ENCODE peak calls at places on chromosomes 2 and 18, in six cellular contexts. Y is GM23248; R is fibroblast of lung; E is epithelial cell of prostate; Q is PC-9; N is CD8-positive, alpha-beta T cell. B is an unnamed sample.

GRCh38 chr2:58992062-58992736 is 751.1 kb upstream of the FANCL start:
- DNase-seq in R (no peak), Q (no peak), Y (peak), E (no peak), N (no peak), B (no peak)

GRCh38 chr2:148998162-148998830 is 40.2 kb upstream of the LYPD6B start:
- DNase-seq in Y (no peak), Q (no peak), E (no peak), N (no peak), R (no peak), B (no peak)

GRCh38 chr18:3360211-3360610 is 89.8 kb upstream of the TGIF1 start:
- DNase-seq in R (no peak), E (no peak), Y (no peak), N (no peak), Q (no peak), B (peak)

GRCh38 chr2:216572582-216573578 is 60.3 kb upstream of the IGFBP2 start:
- DNase-seq in Q (no peak), R (peak), E (no peak), Y (peak), N (no peak), B (no peak)

GRCh38 chr2:189347540-189347939 is 93.7 kb upstream of the WDR75 start:
- DNase-seq in E (peak), Q (peak), R (peak), N (no peak), Y (peak), B (no peak)

GRCh38 chr18:3466051-3466450 is 16.1 kb downstream of the TGIF1 start:
- DNase-seq in Y (peak), R (peak), N (no peak), Q (no peak), E (no peak), B (no peak)

GRCh38 chr2:121567957-121568409 is 37.3 kb downstream of the RNU4ATAC start:
- DNase-seq in R (peak), Q (no peak), E (no peak), N (no peak), Y (peak), B (no peak)

GRCh38 chr18:58762781-58763171 is 91.5 kb downstream of the MALT1 start:
- DNase-seq in E (no peak), N (peak), R (no peak), Y (no peak), Q (no peak), B (no peak)

GRCh38 chr2:218852911-218853667 is 6.5 kb upstream of the WNT6 start:
- DNase-seq in R (peak), Q (peak), E (no peak), Y (peak), N (peak), B (peak)

GRCh38 chr2:64881037-64881492 is 108.1 kb upstream of the SLC1A4 start:
- DNase-seq in Y (no peak), E (no peak), N (no peak), Q (no peak), R (no peak), B (no peak)
- H3K27ac ChIP-seq in Y (no peak), E (no peak), N (no peak), Q (no peak), R (no peak), B (no peak)

DNA sequence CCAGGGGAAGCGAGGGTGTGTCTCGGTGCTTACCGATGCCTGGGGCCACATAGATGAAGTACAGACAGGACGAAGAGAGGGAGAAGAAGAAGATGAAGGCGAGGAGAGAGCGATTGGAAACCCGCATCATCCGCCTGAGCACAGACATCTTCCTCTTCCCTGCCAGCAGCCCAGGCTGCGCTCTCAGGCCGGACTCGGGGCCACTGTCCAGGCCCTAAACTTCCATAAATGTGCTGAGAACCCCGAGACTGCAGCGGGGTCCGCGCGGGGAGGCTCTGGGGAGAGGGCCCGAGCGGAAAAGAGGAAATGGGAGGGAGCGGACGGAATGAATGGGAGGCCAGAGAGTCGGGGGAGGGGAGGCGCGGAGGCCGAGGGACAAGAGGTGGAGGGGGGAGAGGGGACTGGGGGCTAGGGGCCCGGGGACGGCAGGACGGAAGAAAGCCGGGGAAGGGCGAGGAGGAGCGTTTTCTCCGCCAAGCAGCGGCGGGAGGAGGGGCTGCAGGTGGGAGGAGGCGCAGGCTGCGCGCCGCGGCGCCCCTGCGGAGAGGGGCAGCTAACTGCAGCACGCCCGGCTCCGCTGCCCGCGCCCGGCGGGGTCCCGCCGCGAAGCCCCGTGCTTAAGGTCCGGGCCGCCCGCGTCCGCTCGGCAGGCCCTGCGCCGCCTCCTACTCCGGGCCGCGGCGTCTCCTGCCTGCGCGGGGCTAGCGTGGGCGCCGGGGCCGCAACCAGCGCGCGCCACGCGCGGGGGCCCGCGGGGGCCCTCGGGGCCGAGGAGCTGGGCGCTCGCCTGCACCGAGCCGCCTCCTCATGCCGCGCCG is at the start of gene B4GALT6:
- DNase-seq in R (peak), N (no peak), E (no peak), Y (peak), Q (peak), B (no peak)
- H3K27ac ChIP-seq in R (no peak), N (no peak), E (peak), Y (no peak), Q (no peak), B (peak)

GRCh38 chr2:222751821-222752719 is 80.6 kb downstream of the MOGAT1 start:
- DNase-seq in Y (no peak), E (no peak), N (no peak), Q (no peak), R (no peak), B (no peak)

GRCh38 chr2:222751238-222751637 is 79.8 kb downstream of the MOGAT1 start:
- DNase-seq in N (no peak), Y (no peak), E (no peak), Q (no peak), R (no peak), B (no peak)

GRCh38 chr2:222752731-222753130 is 81.3 kb downstream of the MOGAT1 start:
- DNase-seq in R (no peak), N (no peak), Y (no peak), E (no peak), Q (no peak), B (no peak)

GRCh38 chr2:222754324-222754723 is 82.9 kb downstream of the MOGAT1 start:
- DNase-seq in Q (no peak), N (no peak), E (no peak), Y (no peak), R (no peak), B (no peak)

GRCh38 chr2:222753251-222753824 is 81.9 kb downstream of the MOGAT1 start:
- DNase-seq in Y (peak), R (peak), E (no peak), N (no peak), Q (no peak), B (no peak)
- H3K27ac ChIP-seq in Y (no peak), R (no peak), E (no peak), N (no peak), Q (no peak), B (no peak)

DNA sequence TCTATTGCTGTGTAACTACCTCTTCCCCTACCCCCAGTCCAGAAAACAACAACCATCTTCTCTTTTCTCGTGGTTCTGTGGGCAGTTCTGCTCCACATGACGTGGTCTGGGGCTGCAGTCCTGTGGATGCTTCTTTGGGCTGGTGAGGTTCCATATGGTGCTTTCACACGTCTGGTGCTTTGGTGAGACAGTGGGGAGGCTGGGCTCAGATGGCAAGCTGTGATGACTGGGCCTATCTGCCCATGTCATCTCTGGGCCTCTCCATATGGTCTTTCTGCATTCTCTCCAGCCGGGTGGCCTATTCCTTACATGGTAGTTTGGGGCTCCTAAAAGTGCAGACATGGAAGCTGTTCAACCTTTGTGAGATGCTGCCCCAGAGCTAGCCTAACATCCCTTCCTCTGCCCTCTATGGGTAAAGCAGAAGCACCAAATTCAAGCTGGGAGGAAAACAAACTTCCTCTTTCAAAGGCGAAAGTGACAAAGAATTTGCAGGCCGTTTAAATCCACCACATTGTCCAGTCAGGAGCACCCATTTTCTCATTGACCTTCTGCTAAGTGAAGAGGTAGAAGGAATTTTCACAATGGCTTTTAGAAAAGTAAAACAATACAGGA is 68.3 kb upstream of the IL1R1 start:
- DNase-seq in Y (no peak), N (no peak), R (no peak), Q (no peak), E (no peak), B (no peak)
- H3K27ac ChIP-seq in Y (no peak), N (no peak), R (no peak), Q (no peak), E (no peak), B (no peak)

DNA sequence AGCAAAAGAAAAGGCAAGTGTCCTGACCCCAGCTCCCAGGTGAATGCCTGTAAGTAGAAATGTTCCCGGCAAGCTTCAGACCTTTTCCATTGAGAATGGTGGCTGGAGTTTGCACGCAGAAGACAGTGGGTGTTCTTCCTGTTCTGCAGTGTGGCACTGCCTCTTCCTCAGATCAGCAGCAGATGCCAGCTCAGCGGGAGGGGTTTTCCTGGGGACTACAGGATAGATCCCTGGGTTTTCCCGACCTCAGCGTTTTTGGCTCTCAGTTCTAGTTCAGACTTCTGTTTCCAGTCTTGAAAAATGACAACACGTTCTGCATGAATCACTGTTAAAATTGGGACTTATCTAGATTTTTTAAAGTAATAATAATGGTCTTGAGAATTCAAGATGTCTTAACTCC is 39.2 kb downstream of the GRHL1 start:
- DNase-seq in Y (peak), N (no peak), R (no peak), Q (no peak), E (no peak), B (no peak)
- H3K27ac ChIP-seq in Y (peak), N (no peak), R (no peak), Q (no peak), E (no peak), B (no peak)

GRCh38 chr2:88680916-88681315 is 10.6 kb upstream of the RPIA start:
- DNase-seq in Q (no peak), Y (no peak), E (no peak), N (no peak), R (no peak), B (no peak)

GRCh38 chr2:88680266-88680902 is 11.1 kb upstream of the RPIA start:
- DNase-seq in R (no peak), E (no peak), N (no peak), Q (no peak), Y (no peak), B (no peak)

GRCh38 chr2:88684519-88684918 is 7.0 kb upstream of the RPIA start:
- DNase-seq in Y (no peak), N (no peak), R (no peak), Q (no peak), E (no peak), B (no peak)

GRCh38 chr2:88686320-88686719 is 5.2 kb upstream of the RPIA start:
- DNase-seq in Q (no peak), E (no peak), R (no peak), Y (no peak), N (no peak), B (no peak)

DNA sequence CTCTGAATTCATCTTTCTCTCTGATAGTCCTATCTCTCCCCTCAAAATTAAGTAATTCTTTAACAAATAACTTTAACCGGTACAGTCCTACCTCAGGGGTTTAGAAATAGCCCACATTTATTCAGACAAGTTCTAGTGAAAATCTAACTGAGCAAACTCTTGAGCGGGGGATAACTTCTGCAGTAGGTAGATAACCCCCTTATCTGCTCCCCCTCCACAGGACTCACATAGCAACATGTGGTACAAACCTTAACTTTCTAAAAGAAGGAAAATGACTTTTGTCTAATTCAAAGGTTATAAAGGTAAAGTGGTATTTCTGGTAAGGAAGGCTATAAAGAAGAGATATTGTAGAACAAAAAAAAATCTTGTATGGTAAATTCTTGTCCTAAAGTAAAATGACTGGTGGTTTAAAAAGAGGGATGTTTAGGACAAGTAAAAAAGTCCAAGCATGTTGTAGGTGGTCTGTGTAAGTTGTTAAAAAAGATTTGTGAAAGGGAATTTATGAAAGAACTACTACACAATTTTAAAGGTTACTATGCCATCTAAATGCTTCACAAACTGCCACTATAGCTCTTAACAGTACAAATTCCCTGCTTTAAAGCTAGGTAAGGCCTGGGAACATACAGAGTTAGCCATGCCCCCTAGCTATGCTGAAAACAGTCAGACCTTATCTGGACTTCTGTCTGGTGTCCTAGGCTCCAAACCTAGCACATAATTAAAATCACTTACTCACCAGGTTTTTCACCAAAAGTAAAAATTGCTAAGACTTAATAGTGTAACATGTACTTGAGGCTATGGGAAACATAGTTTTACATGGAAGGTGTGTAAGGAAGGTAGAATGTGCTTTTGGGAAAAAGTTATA is 8.1 kb upstream of the RPIA start:
- DNase-seq in Y (no peak), Q (no peak), R (no peak), E (no peak), N (no peak), B (no peak)
- H3K27ac ChIP-seq in Y (no peak), Q (no peak), R (no peak), E (no peak), N (no peak), B (no peak)